ENCODE peak calls at places on chromosomes 2 and 18, in four cellular contexts. O is HTR-8/SVneo; Y is HuH-7.5; K is stimulated activated CD4-positive, alpha-beta T cell treated with anti-CD3 and anti-CD28 coated beads, Interleukin-15, amount 100 ng/mL, for 1 hour. A is an unnamed sample.

GRCh38 chr2:26555246-26556133 is 77.6 kb upstream of the OTOF start:
- DNase-seq in O (no peak), Y (peak), K (no peak), A (no peak)

GRCh38 chr2:7031424-7032245 is 114.4 kb downstream of the RNF144A start:
- DNase-seq in O (no peak), Y (peak), K (peak), A (no peak)

GRCh38 chr2:164388511-164388910 is 232.8 kb downstream of the GRB14 start:
- DNase-seq in O (peak), Y (no peak), K (no peak), A (no peak)

GRCh38 chr2:237720962-237721361 is 77.6 kb upstream of the RBM44 start:
- DNase-seq in O (no peak), Y (no peak), K (no peak), A (no peak)

GRCh38 chr2:95297639-95298395 is 670 bp downstream of the KCNIP3 start:
- DNase-seq in O (no peak), Y (no peak), K (no peak), A (no peak)

GRCh38 chr18:199768-200167 is 41.4 kb downstream of the USP14 start:
- DNase-seq in O (no peak), Y (no peak), K (no peak), A (no peak)

GRCh38 chr2:174172802-174173355 is 75.5 kb downstream of the OLA1 start:
- DNase-seq in O (no peak), Y (no peak), K (no peak), A (no peak)

GRCh38 chr2:28753043-28753683 is 1.5 kb downstream of the PPP1CB start:
- DNase-seq in O (peak), Y (peak), K (peak), A (peak)

GRCh38 chr2:196291873-196292800 is 120.8 kb upstream of the STK17B start:
- DNase-seq in O (no peak), Y (no peak), K (no peak), A (no peak)

GRCh38 chr2:86636842-86637241 is 13.2 kb upstream of the RNF103 start:
- DNase-seq in O (no peak), Y (no peak), K (no peak), A (no peak)

GRCh38 chr2:217622664-217623063 is 380.1 kb downstream of the TNS1 start:
- DNase-seq in O (no peak), Y (no peak), K (no peak), A (no peak)

GRCh38 chr2:230779141-230779523 is 66.5 kb downstream of the CAB39 start:
- DNase-seq in O (no peak), Y (no peak), K (no peak), A (no peak)

GRCh38 chr2:152407204-152407721 is 72.3 kb downstream of the FMNL2 start:
- DNase-seq in O (peak), Y (no peak), K (no peak), A (no peak)

GRCh38 chr18:5974696-5975095 is 79.4 kb upstream of the TMEM200C start:
- DNase-seq in O (no peak), Y (no peak), K (no peak), A (no peak)

GRCh38 chr2:188527110-188527509 is 235.4 kb downstream of the GULP1 start:
- DNase-seq in O (no peak), Y (no peak), K (no peak), A (no peak)

GRCh38 chr2:106085441-106085911 is 108.6 kb downstream of the UXS1 start:
- DNase-seq in O (no peak), Y (no peak), K (no peak), A (no peak)

GRCh38 chr2:37472959-37473358 is 128.5 kb downstream of the QPCT start:
- DNase-seq in O (no peak), Y (no peak), K (no peak), A (no peak)

GRCh38 chr2:9703701-9704221 is 73.0 kb upstream of the YWHAQ start:
- DNase-seq in O (peak), Y (peak), K (no peak), A (no peak)

GRCh38 chr2:636649-637405 is 40.4 kb downstream of the TMEM18 start:
- DNase-seq in O (peak), Y (peak), K (peak), A (peak)

GRCh38 chr2:42084231-42084671 is 36.4 kb downstream of the PKDCC start:
- DNase-seq in O (peak), Y (peak), K (no peak), A (no peak)

GRCh38 chr2:39990335-39990734 is 211.3 kb upstream of the THUMPD2 start:
- DNase-seq in O (no peak), Y (no peak), K (no peak), A (no peak)

GRCh38 chr18:9971313-9971920 is 57.6 kb downstream of the VAPA start:
- DNase-seq in O (peak), Y (peak), K (peak), A (peak)

GRCh38 chr2:232300894-232301387 is 77.6 kb upstream of the ALPP start:
- DNase-seq in O (no peak), Y (peak), K (no peak), A (no peak)

GRCh38 chr2:120287183-120288015 is 34.7 kb downstream of the RALB start:
- DNase-seq in O (peak), Y (no peak), K (no peak), A (no peak)

GRCh38 chr2:185188656-185189055 is 549.9 kb upstream of the FSIP2 start:
- DNase-seq in O (no peak), Y (no peak), K (no peak), A (no peak)

GRCh38 chr2:109320195-109320935 is 191.4 kb downstream of the SH3RF3 start:
- DNase-seq in O (no peak), Y (no peak), K (no peak), A (no peak)

GRCh38 chr2:23745726-23746105 is 181.2 kb downstream of the ATAD2B start:
- DNase-seq in O (no peak), Y (no peak), K (no peak), A (no peak)

GRCh38 chr2:217219141-217219505 is 359.3 kb upstream of the TNP1 start:
- DNase-seq in O (no peak), Y (no peak), K (no peak), A (no peak)

GRCh38 chr2:9082158-9082557 is 78.7 kb upstream of the MBOAT2 start:
- DNase-seq in O (no peak), Y (no peak), K (no peak), A (no peak)

GRCh38 chr18:7902399-7902839 is 335.3 kb downstream of the PTPRM start:
- DNase-seq in O (no peak), Y (no peak), K (no peak), A (no peak)

GRCh38 chr2:96159084-96159830 is 14.0 kb upstream of the DUSP2 start:
- DNase-seq in O (no peak), Y (no peak), K (no peak), A (no peak)

GRCh38 chr2:58046335-58046584 is 346 bp upstream of the VRK2 start:
- DNase-seq in O (no peak), Y (no peak), K (no peak), A (no peak)

GRCh38 chr2:231034291-231034882 is 2.9 kb upstream of the C2orf72 start:
- DNase-seq in O (no peak), Y (no peak), K (no peak), A (no peak)

GRCh38 chr18:36450264-36450663 is 152.8 kb downstream of the FHOD3 start:
- DNase-seq in O (no peak), Y (no peak), K (no peak), A (no peak)

GRCh38 chr18:4960578-4960977 is 236.5 kb downstream of the AKAIN1 start:
- DNase-seq in O (no peak), Y (no peak), K (no peak), A (no peak)

GRCh38 chr2:222483513-222484039 is 59.2 kb downstream of the SGPP2 start:
- DNase-seq in O (no peak), Y (no peak), K (no peak), A (no peak)

GRCh38 chr2:69554568-69554967 is 89.0 kb downstream of the AAK1 start:
- DNase-seq in O (no peak), Y (no peak), K (no peak), A (no peak)